ENCODE peak calls at places on chromosome 10, in five cellular contexts. Q is GM23248, E is fibroblast of gingiva, G is T-helper 2 cell, B is stomach. Z is an unnamed sample.

GRCh38 chr10:21053953-21054352 is 156.8 kb upstream of the NEBL start:
- DNase-seq in Q (no peak), E (no peak), G (no peak), B (no peak), Z (no peak)

GRCh38 chr10:68543004-68543918 is 15.9 kb upstream of the SLC25A16 start:
- DNase-seq in Q (peak), E (peak), G (no peak), B (no peak), Z (no peak)

GRCh38 chr10:124703778-124704427 is 40.3 kb downstream of the FAM53B start:
- DNase-seq in Q (no peak), E (peak), G (no peak), B (peak), Z (no peak)

GRCh38 chr10:71081229-71081560 is 131.2 kb upstream of the UNC5B start:
- DNase-seq in Q (no peak), E (no peak), G (no peak), B (no peak), Z (no peak)

GRCh38 chr10:68871731-68872342 is 29.3 kb upstream of the DDX50 start:
- DNase-seq in Q (peak), E (peak), G (no peak), B (no peak), Z (no peak)

GRCh38 chr10:81042647-81043046 is 504.9 kb downstream of the SH2D4B start:
- DNase-seq in Q (no peak), E (no peak), G (no peak), B (no peak), Z (no peak)

GRCh38 chr10:17657116-17657500 is 13.2 kb downstream of the STAM start:
- DNase-seq in Q (no peak), E (no peak), G (no peak), B (no peak), Z (no peak)

GRCh38 chr10:6233725-6234277 is 31.1 kb downstream of the PFKFB3 start:
- DNase-seq in Q (no peak), E (no peak), G (no peak), B (no peak), Z (no peak)

GRCh38 chr10:124322191-124322980 is 96.3 kb downstream of the OAT start:
- DNase-seq in Q (no peak), E (no peak), G (no peak), B (no peak), Z (no peak)

GRCh38 chr10:4916086-4916716 is 47.0 kb upstream of the AKR1C1 start:
- DNase-seq in Q (no peak), E (no peak), G (no peak), B (no peak), Z (no peak)

GRCh38 chr10:49300140-49300974 is 1.4 kb downstream of the C10orf71 start:
- DNase-seq in Q (no peak), E (peak), G (no peak), B (no peak), Z (no peak)

GRCh38 chr10:102140218-102140617 is 7.4 kb downstream of the PPRC1 start:
- DNase-seq in Q (no peak), E (no peak), G (no peak), B (no peak), Z (no peak)

Z was measured in T-helper 1 cell.